ENCODE peak calls at places on chromosomes 7 and 10, in four cellular contexts. O, G, N and Y are unnamed samples.

GRCh38 chr7:5671053-5671452 is 110.4 kb downstream of the RNF216 start:
- DNase-seq in O (no peak), G (no peak), N (no peak), Y (no peak)

GRCh38 chr10:22133640-22134624 is 83.9 kb downstream of the EBLN1 start:
- DNase-seq in O (no peak), G (no peak), N (no peak), Y (peak; percentile 3)

GRCh38 chr7:116434820-116435341 is 64.7 kb upstream of the CAV2 start:
- DNase-seq in O (no peak), G (no peak), N (no peak), Y (no peak)

GRCh38 chr7:25858200-25858561 is 293.8 kb upstream of the NFE2L3 start:
- DNase-seq in O (no peak), G (no peak), N (no peak), Y (no peak)

GRCh38 chr7:107816053-107816566 is 13.1 kb upstream of the SLC26A3 start:
- DNase-seq in O (no peak), G (no peak), N (no peak), Y (no peak)

GRCh38 chr7:157964016-157964415 is 623.6 kb downstream of the PTPRN2 start:
- DNase-seq in O (no peak), G (no peak), N (peak; percentile 47), Y (no peak)

GRCh38 chr10:63614371-63614891 is 93.2 kb downstream of the REEP3 start:
- DNase-seq in O (no peak), G (no peak), N (no peak), Y (no peak)

GRCh38 chr7:118836933-118837332 is 612.4 kb downstream of the ANKRD7 start:
- DNase-seq in O (no peak), G (no peak), N (no peak), Y (no peak)

GRCh38 chr7:191105-192034 is 1.0 kb upstream of the FAM20C start:
- DNase-seq in O (no peak), G (peak; percentile 38), N (no peak), Y (peak; percentile 9)

GRCh38 chr10:30348378-30348776 is 701 bp downstream of the MTPAP start:
- DNase-seq in O (no peak), G (no peak), N (no peak), Y (no peak)

GRCh38 chr10:19920075-19920726 is 104.0 kb downstream of the PLXDC2 start:
- DNase-seq in O (no peak), G (no peak), N (no peak), Y (no peak)

GRCh38 chr10:131011936-131012640 is 299.4 kb downstream of the TCERG1L start:
- DNase-seq in O (no peak), G (no peak), N (peak; percentile 41), Y (no peak)

GRCh38 chr10:73810735-73811465 is 498 bp downstream of the NDST2 start:
- DNase-seq in O (peak; percentile 67), G (peak; percentile 46), N (peak; percentile 95), Y (peak; percentile 70)

GRCh38 chr7:130695840-130696239 is 9.5 kb upstream of the TSGA13 start:
- DNase-seq in O (no peak), G (no peak), N (no peak), Y (no peak)

GRCh38 chr10:61902448-61903183 is 1.1 kb downstream of the ARID5B start:
- DNase-seq in O (peak; percentile 62), G (peak; percentile 62), N (no peak), Y (peak; percentile 77)

GRCh38 chr7:108525327-108525984 is 479 bp downstream of the PNPLA8 start:
- DNase-seq in O (peak; percentile 75), G (no peak), N (no peak), Y (peak; percentile 75)

GRCh38 chr10:127310389-127310788 is 114.0 kb upstream of the INSYN2A start:
- DNase-seq in O (no peak), G (no peak), N (no peak), Y (no peak)

GRCh38 chr7:110418651-110419270 is 672.2 kb upstream of the LRRN3 start:
- DNase-seq in O (no peak), G (no peak), N (no peak), Y (no peak)

GRCh38 chr10:97335188-97335619 is 675 bp upstream of the FRAT2 start:
- DNase-seq in O (no peak), G (no peak), N (peak; percentile 87), Y (no peak)